ENCODE peak calls at places on chromosomes 3 and 15, in ten cellular contexts. R, Y, U, I, K, D, O, N, S and V are unnamed samples.

GRCh38 chr3:82363131-82363530 is 601.7 kb upstream of the GBE1 start:
- DNase-seq in R (no peak), Y (no peak), U (no peak), I (no peak), K (no peak), D (no peak), O (no peak), N (no peak), S (no peak), V (no peak)

GRCh38 chr3:11204697-11205397 is 50.6 kb downstream of the HRH1 start:
- DNase-seq in R (no peak), Y (no peak), U (peak), I (no peak), K (no peak), D (no peak), O (no peak), N (no peak), S (no peak), V (no peak)

GRCh38 chr15:55660153-55660552 is 72.0 kb upstream of the PYGO1 start:
- DNase-seq in R (no peak), Y (no peak), U (no peak), I (no peak), K (no peak), D (no peak), O (no peak), N (no peak), S (no peak), V (no peak)

GRCh38 chr3:194540268-194540937 is 53.6 kb upstream of the ATP13A3 start:
- DNase-seq in R (no peak), Y (no peak), U (no peak), I (no peak), K (no peak), D (no peak), O (no peak), N (no peak), S (no peak), V (no peak)

GRCh38 chr3:8542190-8542980 is 40.8 kb downstream of the LMCD1 start:
- DNase-seq in R (no peak), Y (no peak), U (no peak), I (no peak), K (no peak), D (no peak), O (no peak), N (no peak), S (no peak), V (no peak)

GRCh38 chr3:115148142-115148790 is 1.2 kb upstream of the ZBTB20 start:
- DNase-seq in R (no peak), Y (no peak), U (no peak), I (no peak), K (no peak), D (no peak), O (no peak), N (no peak), S (no peak), V (no peak)

GRCh38 chr15:48806151-48806550 is 4.7 kb downstream of the CEP152 start:
- DNase-seq in R (no peak), Y (no peak), U (peak), I (no peak), K (no peak), D (no peak), O (no peak), N (no peak), S (no peak), V (no peak)

GRCh38 chr3:42678447-42678846 is 6.9 kb upstream of the KLHL40 start:
- DNase-seq in R (no peak), Y (no peak), U (no peak), I (peak), K (no peak), D (no peak), O (no peak), N (no peak), S (no peak), V (no peak)

GRCh38 chr3:148797822-148798221 is 29.8 kb upstream of the CPB1 start:
- DNase-seq in R (no peak), Y (no peak), U (peak), I (no peak), K (no peak), D (no peak), O (no peak), N (no peak), S (no peak), V (no peak)

GRCh38 chr3:71305246-71306206 is 278.0 kb downstream of the FOXP1 start:
- DNase-seq in R (no peak), Y (no peak), U (no peak), I (peak), K (peak), D (peak), O (no peak), N (no peak), S (peak), V (peak)

GRCh38 chr3:111714305-111714704 is 119.2 kb upstream of the ZBED2 start:
- DNase-seq in R (no peak), Y (no peak), U (no peak), I (no peak), K (no peak), D (no peak), O (no peak), N (no peak), S (no peak), V (no peak)

GRCh38 chr3:71977525-71977924 is 192.6 kb upstream of the PROK2 start:
- DNase-seq in R (no peak), Y (no peak), U (no peak), I (no peak), K (no peak), D (no peak), O (no peak), N (no peak), S (no peak), V (no peak)

GRCh38 chr3:46038916-46039315 is 11.6 kb upstream of the XCR1 start:
- DNase-seq in R (no peak), Y (no peak), U (no peak), I (no peak), K (no peak), D (no peak), O (no peak), N (no peak), S (no peak), V (no peak)

GRCh38 chr3:141331370-141332318 is 36.7 kb upstream of the ZBTB38 start:
- DNase-seq in R (no peak), Y (no peak), U (no peak), I (no peak), K (no peak), D (peak), O (no peak), N (no peak), S (peak), V (no peak)

GRCh38 chr3:156373654-156374053 is 181.3 kb downstream of the SSR3 start:
- DNase-seq in R (no peak), Y (no peak), U (no peak), I (no peak), K (no peak), D (no peak), O (no peak), N (no peak), S (no peak), V (no peak)

GRCh38 chr15:74037171-74038117 is 42.9 kb downstream of the PML start:
- DNase-seq in R (no peak), Y (no peak), U (no peak), I (no peak), K (no peak), D (no peak), O (no peak), N (no peak), S (no peak), V (no peak)

GRCh38 chr3:50630916-50631315 is 14.0 kb downstream of the MAPKAPK3 start:
- DNase-seq in R (no peak), Y (no peak), U (peak), I (no peak), K (no peak), D (no peak), O (no peak), N (no peak), S (no peak), V (no peak)

GRCh38 chr15:71066983-71067382 is 48.3 kb upstream of the THSD4 start:
- DNase-seq in R (no peak), Y (no peak), U (no peak), I (no peak), K (no peak), D (no peak), O (no peak), N (no peak), S (no peak), V (no peak)

GRCh38 chr3:184145120-184145524 is 10.0 kb downstream of the EIF2B5 start:
- DNase-seq in R (no peak), Y (no peak), U (peak), I (peak), K (no peak), D (peak), O (no peak), N (no peak), S (peak), V (no peak)

GRCh38 chr3:182007441-182007840 is 295.7 kb downstream of the SOX2 start:
- DNase-seq in R (no peak), Y (no peak), U (no peak), I (no peak), K (no peak), D (no peak), O (no peak), N (no peak), S (no peak), V (no peak)

GRCh38 chr3:157086053-157086761 is 73.7 kb downstream of the CCNL1 start:
- DNase-seq in R (no peak), Y (no peak), U (no peak), I (no peak), K (no peak), D (no peak), O (no peak), N (no peak), S (no peak), V (no peak)

GRCh38 chr15:27017168-27017809 is 46.3 kb downstream of the GABRG3 start:
- DNase-seq in R (peak), Y (peak), U (peak), I (no peak), K (no peak), D (peak), O (no peak), N (peak), S (no peak), V (peak)

GRCh38 chr3:12227833-12228232 is 61.0 kb upstream of the PPARG start:
- DNase-seq in R (no peak), Y (no peak), U (no peak), I (no peak), K (no peak), D (no peak), O (no peak), N (no peak), S (no peak), V (no peak)

GRCh38 chr3:46102059-46102779 is 74.9 kb upstream of the XCR1 start:
- DNase-seq in R (no peak), Y (no peak), U (no peak), I (no peak), K (no peak), D (no peak), O (no peak), N (no peak), S (no peak), V (no peak)

GRCh38 chr15:43463542-43463941 is 29.4 kb downstream of the TP53BP1 start:
- DNase-seq in R (no peak), Y (no peak), U (no peak), I (no peak), K (no peak), D (no peak), O (no peak), N (no peak), S (no peak), V (no peak)

GRCh38 chr3:105233056-105233455 is 133.7 kb upstream of the ALCAM start:
- DNase-seq in R (no peak), Y (no peak), U (no peak), I (no peak), K (no peak), D (no peak), O (no peak), N (no peak), S (no peak), V (no peak)

GRCh38 chr3:65732060-65732933 is 306.4 kb downstream of the MAGI1 start:
- DNase-seq in R (no peak), Y (no peak), U (peak), I (no peak), K (no peak), D (peak), O (no peak), N (no peak), S (no peak), V (no peak)

GRCh38 chr3:43153189-43154083 is 47.6 kb upstream of the POMGNT2 start:
- DNase-seq in R (no peak), Y (no peak), U (no peak), I (no peak), K (no peak), D (no peak), O (no peak), N (no peak), S (peak), V (no peak)

GRCh38 chr3:140180603-140181002 is 245.6 kb downstream of the CLSTN2 start:
- DNase-seq in R (no peak), Y (no peak), U (peak), I (no peak), K (no peak), D (no peak), O (no peak), N (no peak), S (no peak), V (no peak)